ENCODE peak calls at places on chromosome 2, in four cellular contexts. B is A549, X is coronary artery, O is kidney epithelial cell. C is an unnamed sample.
A peak's percentile ranks its signal among the peaks of the same experiment; 100 is the strongest.

GRCh38 chr2:44740678-44741077 is 200.8 kb upstream of the SIX3 start:
- DNase-seq in B (no peak), X (no peak), O (no peak), C (no peak)

GRCh38 chr2:239874636-239875356 is 150.3 kb downstream of the NDUFA10 start:
- DNase-seq in B (no peak), O (no peak), X (peak; percentile 35), C (no peak)

GRCh38 chr2:85963068-85963467 is 74.3 kb upstream of the ST3GAL5 start:
- DNase-seq in B (no peak), O (no peak), X (no peak), C (no peak)

GRCh38 chr2:9113916-9114315 is 92.7 kb upstream of the ASAP2 start:
- DNase-seq in O (no peak), B (no peak), X (no peak), C (no peak)

GRCh38 chr2:101843048-101843447 is 145.5 kb downstream of the MAP4K4 start:
- DNase-seq in O (no peak), X (no peak), B (no peak), C (no peak)

GRCh38 chr2:150125708-150126107 is 361.8 kb downstream of the RND3 start:
- DNase-seq in X (no peak), O (peak; percentile 80), B (peak; percentile 61), C (no peak)

GRCh38 chr2:223306371-223306770 is 254.4 kb downstream of the KCNE4 start:
- DNase-seq in B (no peak), O (no peak), X (no peak), C (peak; percentile 36)

GRCh38 chr2:33588246-33588645 is 10.9 kb downstream of the FAM98A start:
- DNase-seq in O (no peak), B (no peak), X (no peak), C (no peak)

GRCh38 chr2:239729681-239730566 is 295.2 kb downstream of the NDUFA10 start:
- DNase-seq in X (no peak), B (no peak), O (no peak), C (no peak)

GRCh38 chr2:45274190-45274926 is 265.1 kb upstream of the SIX2 start:
- DNase-seq in O (no peak), B (no peak), X (no peak), C (peak; percentile 49)

GRCh38 chr2:1731512-1731962 is 12.8 kb downstream of the PXDN start:
- DNase-seq in O (no peak), X (peak; percentile 75), B (no peak), C (peak; percentile 17)

GRCh38 chr2:239259603-239260298 is 141.1 kb downstream of the HDAC4 start:
- DNase-seq in B (no peak), O (no peak), X (peak; percentile 65), C (no peak)

DNA sequence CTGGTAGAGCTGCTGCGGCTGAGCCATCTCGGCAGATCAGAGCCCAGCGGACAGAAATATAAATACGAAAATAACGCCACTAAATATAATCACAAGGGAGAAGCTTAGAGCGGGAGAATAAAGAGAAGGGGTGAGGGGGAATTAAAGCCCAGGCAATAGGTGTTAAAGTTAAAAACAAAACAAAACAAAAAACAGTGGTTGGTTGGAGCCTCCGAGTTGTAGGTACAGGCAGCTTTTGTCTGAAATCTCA is 1.3 kb upstream of the MEIS1 start:
- DNase-seq in B (no peak), X (no peak), O (no peak), C (no peak)
- H3K4me3 ChIP-seq in B (peak overlapping the region; percentile 77), X (peak overlapping the region; percentile 95), O (peak overlapping the region; percentile 58), C (peak overlapping the region; percentile 75)

GRCh38 chr2:15591692-15592463 is at the start of gene DDX1:
- DNase-seq in B (peak; percentile 83), O (no peak), X (peak; percentile 91), C (peak; percentile 94)
- TF ChIP-seq CTCF in B (no peak), O (no peak), X (no peak), C (no peak)

GRCh38 chr2:158725496-158725895 is 69.6 kb upstream of the DAPL1 start:
- DNase-seq in X (no peak), O (no peak), B (no peak), C (no peak)

GRCh38 chr2:158722266-158723105 is 72.6 kb upstream of the DAPL1 start:
- DNase-seq in O (no peak), B (no peak), X (no peak), C (no peak)

GRCh38 chr2:158724803-158725271 is 70.3 kb upstream of the DAPL1 start:
- DNase-seq in X (no peak), B (peak; percentile 16), O (no peak), C (no peak)

GRCh38 chr2:158723311-158723838 is 71.7 kb upstream of the DAPL1 start:
- DNase-seq in X (no peak), O (no peak), B (no peak), C (no peak)

GRCh38 chr2:158723921-158724802 is 71.0 kb upstream of the DAPL1 start:
- DNase-seq in X (no peak), B (peak; percentile 89), O (no peak), C (no peak)
- H3K4me3 ChIP-seq in X (no peak overlapping the region), B (peak overlapping the region; percentile 34), O (no peak overlapping the region), C (no peak overlapping the region)

GRCh38 chr2:235737396-235737795 is 243.6 kb downstream of the AGAP1 start:
- DNase-seq in X (no peak), B (no peak), O (no peak), C (no peak)

GRCh38 chr2:235737840-235738239 is 244.0 kb downstream of the AGAP1 start:
- DNase-seq in X (no peak), B (no peak), O (no peak), C (no peak)

GRCh38 chr2:235744161-235744560 is 250.3 kb downstream of the AGAP1 start:
- DNase-seq in B (no peak), O (no peak), X (no peak), C (no peak)

GRCh38 chr2:235739704-235740415 is 246.0 kb downstream of the AGAP1 start:
- DNase-seq in B (no peak), X (no peak), O (no peak), C (no peak)

DNA sequence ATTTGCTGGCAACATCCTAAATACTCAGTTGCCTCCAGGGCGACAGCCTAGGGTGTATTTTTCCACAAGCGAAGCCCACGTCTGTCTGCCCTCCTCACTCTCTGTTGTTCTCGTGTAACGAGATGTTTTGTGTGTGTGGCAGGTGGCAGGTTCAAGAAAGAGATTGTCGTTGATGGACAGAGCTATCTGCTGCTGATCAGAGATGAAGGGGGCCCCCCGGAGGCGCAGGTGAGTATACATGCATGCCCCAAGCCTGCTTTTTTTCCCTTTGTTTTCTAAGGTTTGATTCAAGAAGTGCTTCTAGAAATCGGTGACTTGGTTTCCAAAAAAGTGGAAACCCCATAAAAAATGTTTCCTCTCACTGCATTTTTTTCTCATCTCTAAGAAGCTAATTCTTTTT is 247.0 kb downstream of the AGAP1 start:
- DNase-seq in X (no peak), B (peak; percentile 13), O (no peak), C (peak; percentile 54)
- TF ChIP-seq CTCF in X (no peak), B (peak; percentile 44), O (peak; percentile 49), C (peak; percentile 52)

GRCh38 chr2:176133366-176133765 is 3.9 kb downstream of the HOXD8 start:
- DNase-seq in O (no peak), B (no peak), X (no peak), C (no peak)
- H3K4me3 ChIP-seq in O (no peak overlapping the region), B (no peak overlapping the region), X (no peak overlapping the region), C (no peak overlapping the region)

GRCh38 chr2:10175441-10175840 is 52.9 kb downstream of the RRM2 start:
- DNase-seq in X (no peak), B (no peak), O (no peak), C (no peak)

GRCh38 chr2:10180271-10180670 is 57.7 kb downstream of the RRM2 start:
- DNase-seq in O (no peak), B (no peak), X (no peak), C (no peak)

GRCh38 chr2:10178751-10179150 is 56.2 kb downstream of the RRM2 start:
- DNase-seq in O (no peak), B (no peak), X (no peak), C (no peak)

GRCh38 chr2:10183146-10183675 is 60.7 kb downstream of the RRM2 start:
- DNase-seq in O (no peak), B (no peak), X (no peak), C (no peak)

GRCh38 chr2:10179422-10179821 is 56.9 kb downstream of the RRM2 start:
- DNase-seq in X (no peak), O (no peak), B (no peak), C (no peak)
- TF ChIP-seq CTCF in X (no peak), O (no peak), B (no peak), C (no peak)

GRCh38 chr2:174333017-174333501 is 1.7 kb upstream of the SP9 start:
- DNase-seq in B (no peak), O (no peak), X (no peak), C (no peak)
- H3K4me3 ChIP-seq in B (peak overlapping the region; percentile 64), O (no peak overlapping the region), X (no peak overlapping the region), C (no peak overlapping the region)

GRCh38 chr2:216286616-216287231 is 85.6 kb downstream of the MARCHF4 start:
- DNase-seq in B (no peak), O (no peak), X (no peak), C (no peak)
- TF ChIP-seq CTCF in B (no peak), O (no peak), X (no peak), C (no peak)

DNA sequence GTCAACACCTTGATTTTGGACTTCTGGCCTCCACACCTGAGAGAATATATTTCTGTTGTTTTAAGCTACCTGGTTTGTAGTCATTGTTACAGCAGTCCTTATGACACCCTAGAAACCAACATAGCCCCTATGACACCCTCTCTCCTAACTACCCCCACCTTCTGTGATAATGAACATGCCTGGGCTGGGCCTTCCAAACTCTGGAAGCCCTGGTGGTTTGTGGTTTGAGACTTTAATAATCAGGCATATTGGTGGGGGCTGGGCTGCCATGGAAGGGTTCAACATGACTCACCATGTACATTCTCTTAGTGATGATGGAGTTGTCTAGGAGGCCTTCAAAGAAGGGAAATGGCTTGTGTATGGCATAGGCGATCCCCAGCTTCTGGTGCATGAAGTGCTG is 3.3 kb downstream of the SP110 start:
- DNase-seq in X (no peak), O (no peak), B (no peak), C (no peak)
- H3K4me3 ChIP-seq in X (no peak overlapping the region), O (no peak overlapping the region), B (no peak overlapping the region), C (no peak overlapping the region)

C was measured in Caco-2.